ENCODE peak calls at places on chromosomes 12 and 14, in seven cellular contexts. One of them, this sample, is unnamed.
A peak's percentile ranks its signal among the peaks of the same experiment; 100 is the strongest.

GRCh38 chr12:55642275-55643068 is 5.8 kb downstream of the OR10P1 start:
- DNase-seq in WTC11: no peak
- DNase-seq in H4: no peak
- DNase-seq in activated naive CD4-positive, alpha-beta T cell treated with anti-CD3 and anti-CD28 coated beads, Interleukin-2, amount 10 ng/mL, durations not matched to agents 7 days and 5 days: peak; percentile 54
- DNase-seq in NCI-H2081: no peak
- DNase-seq in COR-L47: no peak
- DNase-seq in HT1080: no peak
- DNase-seq in this sample: peak; percentile 27

GRCh38 chr12:118126119-118126757 is 9.7 kb upstream of the PEBP1 start:
- DNase-seq in WTC11: no peak
- DNase-seq in H4: no peak
- DNase-seq in activated naive CD4-positive, alpha-beta T cell treated with anti-CD3 and anti-CD28 coated beads, Interleukin-2, amount 10 ng/mL, durations not matched to agents 7 days and 5 days: no peak
- DNase-seq in NCI-H2081: no peak
- DNase-seq in COR-L47: no peak
- DNase-seq in HT1080: no peak
- DNase-seq in this sample: no peak

GRCh38 chr12:82426081-82426480 is 67.8 kb downstream of the METTL25 start:
- DNase-seq in WTC11: no peak
- DNase-seq in H4: no peak
- DNase-seq in activated naive CD4-positive, alpha-beta T cell treated with anti-CD3 and anti-CD28 coated beads, Interleukin-2, amount 10 ng/mL, durations not matched to agents 7 days and 5 days: no peak
- DNase-seq in NCI-H2081: no peak
- DNase-seq in COR-L47: no peak
- DNase-seq in HT1080: no peak
- DNase-seq in this sample: no peak

GRCh38 chr12:104462931-104463339 is 6.2 kb downstream of the CHST11 start:
- DNase-seq in WTC11: no peak
- DNase-seq in H4: no peak
- DNase-seq in activated naive CD4-positive, alpha-beta T cell treated with anti-CD3 and anti-CD28 coated beads, Interleukin-2, amount 10 ng/mL, durations not matched to agents 7 days and 5 days: peak; percentile 75
- DNase-seq in NCI-H2081: no peak
- DNase-seq in COR-L47: no peak
- DNase-seq in HT1080: peak; percentile 30
- DNase-seq in this sample: no peak

GRCh38 chr12:32499048-32499447 is 99.7 kb downstream of the FGD4 start:
- DNase-seq in WTC11: no peak
- DNase-seq in H4: no peak
- DNase-seq in activated naive CD4-positive, alpha-beta T cell treated with anti-CD3 and anti-CD28 coated beads, Interleukin-2, amount 10 ng/mL, durations not matched to agents 7 days and 5 days: no peak
- DNase-seq in NCI-H2081: peak; percentile 29
- DNase-seq in COR-L47: no peak
- DNase-seq in HT1080: peak; percentile 19
- DNase-seq in this sample: no peak

GRCh38 chr12:116695464-116695725 is 42.5 kb downstream of the SPRING1 start:
- DNase-seq in WTC11: no peak
- DNase-seq in H4: no peak
- DNase-seq in activated naive CD4-positive, alpha-beta T cell treated with anti-CD3 and anti-CD28 coated beads, Interleukin-2, amount 10 ng/mL, durations not matched to agents 7 days and 5 days: no peak
- DNase-seq in NCI-H2081: no peak
- DNase-seq in COR-L47: no peak
- DNase-seq in HT1080: no peak
- DNase-seq in this sample: no peak

GRCh38 chr14:54567224-54567633 is 301 bp downstream of the SAMD4A start:
- DNase-seq in WTC11: peak; percentile 54
- DNase-seq in H4: no peak
- DNase-seq in activated naive CD4-positive, alpha-beta T cell treated with anti-CD3 and anti-CD28 coated beads, Interleukin-2, amount 10 ng/mL, durations not matched to agents 7 days and 5 days: no peak
- DNase-seq in NCI-H2081: no peak
- DNase-seq in COR-L47: no peak
- DNase-seq in HT1080: peak; percentile 34
- DNase-seq in this sample: no peak

GRCh38 chr14:106493962-106494823 is 967.8 kb downstream of the TMEM121 start:
- DNase-seq in WTC11: no peak
- DNase-seq in H4: no peak
- DNase-seq in activated naive CD4-positive, alpha-beta T cell treated with anti-CD3 and anti-CD28 coated beads, Interleukin-2, amount 10 ng/mL, durations not matched to agents 7 days and 5 days: no peak
- DNase-seq in NCI-H2081: no peak
- DNase-seq in COR-L47: no peak
- DNase-seq in HT1080: no peak
- DNase-seq in this sample: no peak

GRCh38 chr14:99517046-99517642 is 35.9 kb downstream of the CCNK start:
- DNase-seq in WTC11: peak; percentile 29
- DNase-seq in H4: no peak
- DNase-seq in activated naive CD4-positive, alpha-beta T cell treated with anti-CD3 and anti-CD28 coated beads, Interleukin-2, amount 10 ng/mL, durations not matched to agents 7 days and 5 days: no peak
- DNase-seq in NCI-H2081: no peak
- DNase-seq in COR-L47: no peak
- DNase-seq in HT1080: no peak
- DNase-seq in this sample: no peak

GRCh38 chr12:6052940-6053329 is 71.5 kb downstream of the VWF start:
- DNase-seq in WTC11: no peak
- DNase-seq in H4: no peak
- DNase-seq in activated naive CD4-positive, alpha-beta T cell treated with anti-CD3 and anti-CD28 coated beads, Interleukin-2, amount 10 ng/mL, durations not matched to agents 7 days and 5 days: no peak
- DNase-seq in NCI-H2081: no peak
- DNase-seq in COR-L47: no peak
- DNase-seq in HT1080: peak; percentile 22
- DNase-seq in this sample: no peak

GRCh38 chr12:69903548-69903947 is 78.5 kb downstream of the MYRFL start:
- DNase-seq in WTC11: no peak
- DNase-seq in H4: no peak
- DNase-seq in activated naive CD4-positive, alpha-beta T cell treated with anti-CD3 and anti-CD28 coated beads, Interleukin-2, amount 10 ng/mL, durations not matched to agents 7 days and 5 days: no peak
- DNase-seq in NCI-H2081: no peak
- DNase-seq in COR-L47: no peak
- DNase-seq in HT1080: no peak
- DNase-seq in this sample: no peak

GRCh38 chr12:120941846-120942405 is 36.4 kb upstream of the HNF1A start:
- DNase-seq in WTC11: no peak
- DNase-seq in H4: no peak
- DNase-seq in activated naive CD4-positive, alpha-beta T cell treated with anti-CD3 and anti-CD28 coated beads, Interleukin-2, amount 10 ng/mL, durations not matched to agents 7 days and 5 days: no peak
- DNase-seq in NCI-H2081: no peak
- DNase-seq in COR-L47: no peak
- DNase-seq in HT1080: no peak
- DNase-seq in this sample: no peak

GRCh38 chr14:77314043-77314442 is 6.6 kb downstream of the POMT2 start:
- DNase-seq in WTC11: no peak
- DNase-seq in H4: peak; percentile 83
- DNase-seq in activated naive CD4-positive, alpha-beta T cell treated with anti-CD3 and anti-CD28 coated beads, Interleukin-2, amount 10 ng/mL, durations not matched to agents 7 days and 5 days: no peak
- DNase-seq in NCI-H2081: no peak
- DNase-seq in COR-L47: no peak
- DNase-seq in HT1080: peak; percentile 62
- DNase-seq in this sample: no peak

GRCh38 chr14:104086661-104087461 is 1.4 kb downstream of the ASPG start:
- DNase-seq in WTC11: peak; percentile 12
- DNase-seq in H4: no peak
- DNase-seq in activated naive CD4-positive, alpha-beta T cell treated with anti-CD3 and anti-CD28 coated beads, Interleukin-2, amount 10 ng/mL, durations not matched to agents 7 days and 5 days: no peak
- DNase-seq in NCI-H2081: no peak
- DNase-seq in COR-L47: no peak
- DNase-seq in HT1080: no peak
- DNase-seq in this sample: no peak

GRCh38 chr12:59937148-59937547 is 341.3 kb downstream of the SLC16A7 start:
- DNase-seq in WTC11: no peak
- DNase-seq in H4: no peak
- DNase-seq in activated naive CD4-positive, alpha-beta T cell treated with anti-CD3 and anti-CD28 coated beads, Interleukin-2, amount 10 ng/mL, durations not matched to agents 7 days and 5 days: no peak
- DNase-seq in NCI-H2081: no peak
- DNase-seq in COR-L47: no peak
- DNase-seq in HT1080: no peak
- DNase-seq in this sample: no peak

GRCh38 chr12:1277905-1278304 is 286.9 kb downstream of the ERC1 start:
- DNase-seq in WTC11: no peak
- DNase-seq in H4: no peak
- DNase-seq in activated naive CD4-positive, alpha-beta T cell treated with anti-CD3 and anti-CD28 coated beads, Interleukin-2, amount 10 ng/mL, durations not matched to agents 7 days and 5 days: peak; percentile 41
- DNase-seq in NCI-H2081: no peak
- DNase-seq in COR-L47: no peak
- DNase-seq in HT1080: no peak
- DNase-seq in this sample: peak; percentile 75

GRCh38 chr12:65074932-65075331 is 46.2 kb downstream of the WIF1 start:
- DNase-seq in WTC11: no peak
- DNase-seq in H4: no peak
- DNase-seq in activated naive CD4-positive, alpha-beta T cell treated with anti-CD3 and anti-CD28 coated beads, Interleukin-2, amount 10 ng/mL, durations not matched to agents 7 days and 5 days: no peak
- DNase-seq in NCI-H2081: no peak
- DNase-seq in COR-L47: no peak
- DNase-seq in HT1080: no peak
- DNase-seq in this sample: no peak

GRCh38 chr12:56687225-56688128 is 607 bp downstream of the PTGES3 start:
- DNase-seq in WTC11: peak; percentile 31
- DNase-seq in H4: peak; percentile 14
- DNase-seq in activated naive CD4-positive, alpha-beta T cell treated with anti-CD3 and anti-CD28 coated beads, Interleukin-2, amount 10 ng/mL, durations not matched to agents 7 days and 5 days: peak; percentile 67
- DNase-seq in NCI-H2081: peak; percentile 59
- DNase-seq in COR-L47: peak; percentile 33
- DNase-seq in HT1080: peak; percentile 28
- DNase-seq in this sample: peak; percentile 57

GRCh38 chr12:59077153-59077930 is 157.0 kb upstream of the LRIG3 start:
- DNase-seq in WTC11: no peak
- DNase-seq in H4: no peak
- DNase-seq in activated naive CD4-positive, alpha-beta T cell treated with anti-CD3 and anti-CD28 coated beads, Interleukin-2, amount 10 ng/mL, durations not matched to agents 7 days and 5 days: no peak
- DNase-seq in NCI-H2081: peak; percentile 6
- DNase-seq in COR-L47: no peak
- DNase-seq in HT1080: no peak
- DNase-seq in this sample: no peak

GRCh38 chr14:89349196-89350008 is 67.6 kb downstream of the FOXN3 start:
- DNase-seq in WTC11: peak; percentile 86
- DNase-seq in H4: no peak
- DNase-seq in activated naive CD4-positive, alpha-beta T cell treated with anti-CD3 and anti-CD28 coated beads, Interleukin-2, amount 10 ng/mL, durations not matched to agents 7 days and 5 days: no peak
- DNase-seq in NCI-H2081: peak; percentile 98
- DNase-seq in COR-L47: peak; percentile 97
- DNase-seq in HT1080: no peak
- DNase-seq in this sample: peak; percentile 33

GRCh38 chr12:49924847-49925246 is 21.1 kb upstream of the FAIM2 start:
- DNase-seq in WTC11: no peak
- DNase-seq in H4: no peak
- DNase-seq in activated naive CD4-positive, alpha-beta T cell treated with anti-CD3 and anti-CD28 coated beads, Interleukin-2, amount 10 ng/mL, durations not matched to agents 7 days and 5 days: no peak
- DNase-seq in NCI-H2081: no peak
- DNase-seq in COR-L47: no peak
- DNase-seq in HT1080: no peak
- DNase-seq in this sample: no peak

GRCh38 chr14:68947802-68948201 is 31.3 kb downstream of the ACTN1 start:
- DNase-seq in WTC11: no peak
- DNase-seq in H4: peak; percentile 67
- DNase-seq in activated naive CD4-positive, alpha-beta T cell treated with anti-CD3 and anti-CD28 coated beads, Interleukin-2, amount 10 ng/mL, durations not matched to agents 7 days and 5 days: no peak
- DNase-seq in NCI-H2081: no peak
- DNase-seq in COR-L47: no peak
- DNase-seq in HT1080: no peak
- DNase-seq in this sample: no peak

GRCh38 chr12:21989819-21990412 is 48.7 kb upstream of the ABCC9 start:
- DNase-seq in WTC11: no peak
- DNase-seq in H4: no peak
- DNase-seq in activated naive CD4-positive, alpha-beta T cell treated with anti-CD3 and anti-CD28 coated beads, Interleukin-2, amount 10 ng/mL, durations not matched to agents 7 days and 5 days: no peak
- DNase-seq in NCI-H2081: peak; percentile 25
- DNase-seq in COR-L47: no peak
- DNase-seq in HT1080: no peak
- DNase-seq in this sample: no peak

GRCh38 chr12:44616385-44616784 is 259.7 kb downstream of the NELL2 start:
- DNase-seq in WTC11: no peak
- DNase-seq in H4: no peak
- DNase-seq in activated naive CD4-positive, alpha-beta T cell treated with anti-CD3 and anti-CD28 coated beads, Interleukin-2, amount 10 ng/mL, durations not matched to agents 7 days and 5 days: no peak
- DNase-seq in NCI-H2081: no peak
- DNase-seq in COR-L47: no peak
- DNase-seq in HT1080: no peak
- DNase-seq in this sample: no peak

GRCh38 chr12:53870122-53870521 is 68.5 kb upstream of the HOXC13 start:
- DNase-seq in WTC11: no peak
- DNase-seq in H4: no peak
- DNase-seq in activated naive CD4-positive, alpha-beta T cell treated with anti-CD3 and anti-CD28 coated beads, Interleukin-2, amount 10 ng/mL, durations not matched to agents 7 days and 5 days: no peak
- DNase-seq in NCI-H2081: no peak
- DNase-seq in COR-L47: no peak
- DNase-seq in HT1080: no peak
- DNase-seq in this sample: no peak

GRCh38 chr12:40336573-40337199 is 111.9 kb downstream of the LRRK2 start:
- DNase-seq in WTC11: no peak
- DNase-seq in H4: peak; percentile 19
- DNase-seq in activated naive CD4-positive, alpha-beta T cell treated with anti-CD3 and anti-CD28 coated beads, Interleukin-2, amount 10 ng/mL, durations not matched to agents 7 days and 5 days: no peak
- DNase-seq in NCI-H2081: peak; percentile 65
- DNase-seq in COR-L47: peak; percentile 30
- DNase-seq in HT1080: peak; percentile 23
- DNase-seq in this sample: no peak

GRCh38 chr14:101508196-101508947 is 52.9 kb upstream of the DIO3 start:
- DNase-seq in WTC11: no peak
- DNase-seq in H4: no peak
- DNase-seq in activated naive CD4-positive, alpha-beta T cell treated with anti-CD3 and anti-CD28 coated beads, Interleukin-2, amount 10 ng/mL, durations not matched to agents 7 days and 5 days: peak; percentile 19
- DNase-seq in NCI-H2081: no peak
- DNase-seq in COR-L47: no peak
- DNase-seq in HT1080: no peak
- DNase-seq in this sample: no peak

GRCh38 chr14:94390372-94391086 is 2.1 kb upstream of the SERPINA1 start:
- DNase-seq in WTC11: no peak
- DNase-seq in H4: peak; percentile 50
- DNase-seq in activated naive CD4-positive, alpha-beta T cell treated with anti-CD3 and anti-CD28 coated beads, Interleukin-2, amount 10 ng/mL, durations not matched to agents 7 days and 5 days: no peak
- DNase-seq in NCI-H2081: no peak
- DNase-seq in COR-L47: peak; percentile 42
- DNase-seq in HT1080: peak; percentile 18
- DNase-seq in this sample: no peak

GRCh38 chr12:25942709-25943108 is 15.8 kb upstream of the RASSF8 start:
- DNase-seq in WTC11: no peak
- DNase-seq in H4: no peak
- DNase-seq in activated naive CD4-positive, alpha-beta T cell treated with anti-CD3 and anti-CD28 coated beads, Interleukin-2, amount 10 ng/mL, durations not matched to agents 7 days and 5 days: no peak
- DNase-seq in NCI-H2081: no peak
- DNase-seq in COR-L47: no peak
- DNase-seq in HT1080: no peak
- DNase-seq in this sample: no peak

GRCh38 chr14:77124345-77125274 is 17.0 kb downstream of the ZDHHC22 start:
- DNase-seq in WTC11: peak; percentile 54
- DNase-seq in H4: no peak
- DNase-seq in activated naive CD4-positive, alpha-beta T cell treated with anti-CD3 and anti-CD28 coated beads, Interleukin-2, amount 10 ng/mL, durations not matched to agents 7 days and 5 days: peak; percentile 73
- DNase-seq in NCI-H2081: peak; percentile 70
- DNase-seq in COR-L47: peak; percentile 23
- DNase-seq in HT1080: no peak
- DNase-seq in this sample: no peak

GRCh38 chr12:4293299-4293941 is 19.9 kb downstream of the CCND2 start:
- DNase-seq in WTC11: peak; percentile 1
- DNase-seq in H4: no peak
- DNase-seq in activated naive CD4-positive, alpha-beta T cell treated with anti-CD3 and anti-CD28 coated beads, Interleukin-2, amount 10 ng/mL, durations not matched to agents 7 days and 5 days: peak; percentile 39
- DNase-seq in NCI-H2081: no peak
- DNase-seq in COR-L47: no peak
- DNase-seq in HT1080: no peak
- DNase-seq in this sample: no peak

GRCh38 chr14:31173120-31173837 is 34.3 kb downstream of the HECTD1 start:
- DNase-seq in WTC11: no peak
- DNase-seq in H4: no peak
- DNase-seq in activated naive CD4-positive, alpha-beta T cell treated with anti-CD3 and anti-CD28 coated beads, Interleukin-2, amount 10 ng/mL, durations not matched to agents 7 days and 5 days: no peak
- DNase-seq in NCI-H2081: no peak
- DNase-seq in COR-L47: no peak
- DNase-seq in HT1080: no peak
- DNase-seq in this sample: no peak

GRCh38 chr12:48000878-48001321 is 3.4 kb downstream of the COL2A1 start:
- DNase-seq in WTC11: peak; percentile 63
- DNase-seq in H4: peak; percentile 45
- DNase-seq in activated naive CD4-positive, alpha-beta T cell treated with anti-CD3 and anti-CD28 coated beads, Interleukin-2, amount 10 ng/mL, durations not matched to agents 7 days and 5 days: no peak
- DNase-seq in NCI-H2081: peak; percentile 28
- DNase-seq in COR-L47: no peak
- DNase-seq in HT1080: peak; percentile 63
- DNase-seq in this sample: no peak

GRCh38 chr12:58159941-58160340 is 218.6 kb downstream of the ATP23 start:
- DNase-seq in WTC11: no peak
- DNase-seq in H4: no peak
- DNase-seq in activated naive CD4-positive, alpha-beta T cell treated with anti-CD3 and anti-CD28 coated beads, Interleukin-2, amount 10 ng/mL, durations not matched to agents 7 days and 5 days: no peak
- DNase-seq in NCI-H2081: no peak
- DNase-seq in COR-L47: no peak
- DNase-seq in HT1080: no peak
- DNase-seq in this sample: no peak

GRCh38 chr12:64064240-64064639 is 157.9 kb downstream of the KICS2 start:
- DNase-seq in WTC11: no peak
- DNase-seq in H4: no peak
- DNase-seq in activated naive CD4-positive, alpha-beta T cell treated with anti-CD3 and anti-CD28 coated beads, Interleukin-2, amount 10 ng/mL, durations not matched to agents 7 days and 5 days: no peak
- DNase-seq in NCI-H2081: no peak
- DNase-seq in COR-L47: no peak
- DNase-seq in HT1080: no peak
- DNase-seq in this sample: no peak

GRCh38 chr12:114414031-114414865 is 8.3 kb upstream of the TBX5 start:
- DNase-seq in WTC11: peak; percentile 46
- DNase-seq in H4: no peak
- DNase-seq in activated naive CD4-positive, alpha-beta T cell treated with anti-CD3 and anti-CD28 coated beads, Interleukin-2, amount 10 ng/mL, durations not matched to agents 7 days and 5 days: no peak
- DNase-seq in NCI-H2081: no peak
- DNase-seq in COR-L47: no peak
- DNase-seq in HT1080: no peak
- DNase-seq in this sample: no peak